ENCODE peak calls at places on chromosomes 6 and 20, in four cellular contexts. I is iPS-NIHi11, N is posterior cingulate gyrus, X is RPMI7951. C is an unnamed sample.

GRCh38 chr6:158322724-158323560 is 10.7 kb downstream of the TULP4 start:
- DNase-seq in X (peak), N (no peak), I (no peak), C (peak)

GRCh38 chr6:12955996-12956395 is 239.4 kb downstream of the PHACTR1 start:
- DNase-seq in N (no peak), X (no peak), I (no peak), C (no peak)

GRCh38 chr6:121770943-121771342 is 335.5 kb downstream of the GJA1 start:
- DNase-seq in N (no peak), X (peak), I (no peak), C (no peak)

GRCh38 chr6:130970839-130971410 is 92.1 kb downstream of the EPB41L2 start:
- DNase-seq in I (no peak), X (peak), N (no peak), C (no peak)

GRCh38 chr20:47075263-47075662 is 180.6 kb downstream of the EYA2 start:
- DNase-seq in N (no peak), X (no peak), I (no peak), C (no peak)

GRCh38 chr6:32112436-32112980 is 3.4 kb upstream of the TNXB start:
- DNase-seq in I (no peak), X (no peak), N (no peak), C (no peak)

GRCh38 chr20:2829376-2829775 is 11.1 kb downstream of the PCED1A start:
- DNase-seq in X (no peak), N (no peak), I (no peak), C (no peak)

GRCh38 chr6:46690126-46690525 is 2.4 kb downstream of the TDRD6 start:
- DNase-seq in I (no peak), X (no peak), N (no peak), C (no peak)

GRCh38 chr6:30557683-30557981 is 537 bp downstream of the PRR3 start:
- DNase-seq in X (no peak), N (no peak), I (no peak), C (no peak)

GRCh38 chr20:53210931-53211330 is 238.8 kb downstream of the TSHZ2 start:
- DNase-seq in X (no peak), I (no peak), N (no peak), C (no peak)

GRCh38 chr20:58150772-58151171 is 77.7 kb downstream of the ANKRD60 start:
- DNase-seq in X (no peak), N (no peak), I (peak), C (no peak)

GRCh38 chr6:6007311-6008113 is 787 bp upstream of the NRN1 start:
- DNase-seq in I (peak), X (peak), N (peak), C (peak)

GRCh38 chr6:15872252-15873103 is 209.7 kb upstream of the DTNBP1 start:
- DNase-seq in N (no peak), I (no peak), X (peak), C (no peak)

GRCh38 chr6:125787791-125788190 is 3.0 kb upstream of the NCOA7 start:
- DNase-seq in I (no peak), N (no peak), X (peak), C (no peak)

GRCh38 chr20:2729791-2730190 is 37.2 kb downstream of the EBF4 start:
- DNase-seq in N (no peak), I (no peak), X (no peak), C (no peak)

GRCh38 chr6:128463942-128464341 is 56.5 kb downstream of the PTPRK start:
- DNase-seq in X (peak), N (no peak), I (no peak), C (no peak)

GRCh38 chr20:45138451-45139300 is 14.4 kb upstream of the WFDC12 start:
- DNase-seq in N (no peak), I (peak), X (peak), C (no peak)

GRCh38 chr6:32092760-32093497 is 16.2 kb downstream of the TNXB start:
- DNase-seq in I (no peak), X (no peak), N (peak), C (no peak)

GRCh38 chr20:50610212-50610718 is 81.1 kb downstream of the RIPOR3 start:
- DNase-seq in N (no peak), X (no peak), I (no peak), C (no peak)

GRCh38 chr20:64069614-64070243 is 6.7 kb downstream of the TCEA2 start:
- DNase-seq in N (no peak), I (peak), X (peak), C (no peak)

GRCh38 chr6:11432713-11433450 is 104.7 kb upstream of the TMEM170B start:
- DNase-seq in I (no peak), N (no peak), X (peak), C (no peak)

GRCh38 chr20:62643521-62644043 is 1.3 kb downstream of the SLCO4A1 start:
- DNase-seq in N (peak), I (no peak), X (peak), C (no peak)

GRCh38 chr6:25365159-25365558 is 86.0 kb downstream of the CARMIL1 start:
- DNase-seq in N (no peak), X (no peak), I (no peak), C (no peak)

GRCh38 chr6:1575213-1576041 is 34.3 kb upstream of the FOXC1 start:
- DNase-seq in X (peak), N (peak), I (no peak), C (no peak)

GRCh38 chr6:90468080-90468479 is 118.8 kb downstream of the MAP3K7 start:
- DNase-seq in X (peak), I (no peak), N (no peak), C (no peak)

GRCh38 chr6:126513198-126513597 is 173.3 kb downstream of the CENPW start:
- DNase-seq in I (no peak), N (no peak), X (no peak), C (no peak)

GRCh38 chr6:9025796-9026195 is 590.5 kb upstream of the SLC35B3 start:
- DNase-seq in X (peak), N (no peak), I (no peak), C (no peak)

GRCh38 chr6:116133453-116133852 is 7.5 kb upstream of the COL10A1 start:
- DNase-seq in X (no peak), I (no peak), N (no peak), C (no peak)

GRCh38 chr20:62719250-62719945 is 10.8 kb downstream of the NTSR1 start:
- DNase-seq in I (no peak), X (peak), N (no peak), C (no peak)

GRCh38 chr6:69456086-69456485 is 340.7 kb downstream of the LMBRD1 start:
- DNase-seq in X (no peak), N (no peak), I (no peak), C (no peak)

GRCh38 chr6:24396764-24397163 is 6.0 kb upstream of the MRS2 start:
- DNase-seq in X (no peak), I (no peak), N (no peak), C (no peak)

GRCh38 chr20:44176833-44177533 is 10.0 kb downstream of the JPH2 start:
- DNase-seq in X (peak), N (no peak), I (no peak), C (no peak)

GRCh38 chr6:35469711-35470662 is 1.8 kb downstream of the RPL10A start:
- DNase-seq in X (no peak), I (no peak), N (no peak), C (no peak)

GRCh38 chr6:1136415-1136774 is 175.5 kb upstream of the FOXQ1 start:
- DNase-seq in N (no peak), I (no peak), X (peak), C (peak)

GRCh38 chr20:48025061-48025515 is 239.8 kb upstream of the SULF2 start:
- DNase-seq in X (peak), N (no peak), I (peak), C (peak)